ENCODE peak calls at places on chromosomes 4 and X, in five cellular contexts. U is HepG2, C is K562, M is H1, O is GM12878. N is an unnamed sample.

GRCh38 chrX:10098235-10098819 is 58.4 kb upstream of the CLCN4 start:
- DNase-seq in O (peak), U (no peak), M (no peak), C (no peak), N (no peak)

GRCh38 chr4:177118596-177118995 is 191.1 kb upstream of the NEIL3 start:
- DNase-seq in U (no peak), C (no peak), M (no peak), O (no peak), N (no peak)

GRCh38 chr4:70269674-70270073 is 27.3 kb downstream of the CSN3 start:
- DNase-seq in M (no peak), U (peak), C (no peak), O (no peak), N (peak)

GRCh38 chr4:628821-629635 is 3.7 kb downstream of the PDE6B start:
- DNase-seq in U (no peak), C (no peak), M (no peak), O (no peak), N (no peak)

GRCh38 chr4:181364504-181364903 is 878.7 kb upstream of the TENM3 start:
- DNase-seq in O (no peak), U (no peak), M (no peak), C (no peak), N (no peak)

GRCh38 chrX:45068555-45068954 is 132.1 kb downstream of the DIPK2B start:
- DNase-seq in M (no peak), C (no peak), O (no peak), U (no peak), N (no peak)

GRCh38 chr4:3302164-3302785 is 9.5 kb downstream of the RGS12 start:
- DNase-seq in M (no peak), O (peak), U (no peak), C (no peak), N (no peak)

GRCh38 chr4:104879367-104879766 is 267.3 kb upstream of the TET2 start:
- DNase-seq in M (no peak), O (no peak), C (no peak), U (no peak), N (no peak)

GRCh38 chrX:68488657-68489056 is 10.2 kb upstream of the YIPF6 start:
- DNase-seq in U (peak), C (no peak), M (no peak), O (no peak), N (no peak)

GRCh38 chr4:146957252-146957651 is 11.6 kb upstream of the TTC29 start:
- DNase-seq in U (no peak), O (no peak), M (no peak), C (no peak), N (no peak)

GRCh38 chr4:8048856-8049686 is 109.4 kb upstream of the AFAP1 start:
- DNase-seq in U (no peak), C (no peak), O (no peak), M (no peak), N (no peak)

GRCh38 chr4:174764105-174764729 is 64.8 kb downstream of the GLRA3 start:
- DNase-seq in O (no peak), C (peak), M (no peak), U (peak), N (peak)

GRCh38 chr4:5474756-5475155 is 233.6 kb downstream of the EVC2 start:
- DNase-seq in M (no peak), O (no peak), U (no peak), C (no peak), N (no peak)

GRCh38 chrX:283115-283845 is 2.1 kb downstream of the PLCXD1 start:
- DNase-seq in C (peak), M (peak), U (no peak), O (peak), N (peak)

DNA sequence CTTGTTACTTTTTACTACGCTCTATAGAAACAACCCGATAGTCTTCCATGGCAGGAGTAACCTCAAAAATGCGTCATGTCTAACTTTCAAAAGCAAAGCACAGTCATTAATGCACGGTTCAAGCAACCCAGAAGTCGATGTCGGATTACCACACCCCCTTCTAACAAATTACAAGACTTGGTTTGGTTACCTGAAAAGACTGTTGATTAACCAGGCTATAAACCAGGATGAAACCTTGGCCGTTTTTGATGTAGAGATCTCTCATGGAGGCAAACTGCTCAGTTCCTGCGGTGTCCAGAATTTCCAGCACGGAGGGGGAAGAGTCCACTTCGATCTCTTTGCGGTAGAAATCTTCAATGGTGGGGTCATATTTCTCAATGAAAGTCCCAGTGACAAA is 2.4 kb downstream of the RAP2C start:
- DNase-seq in O (no peak), M (no peak), U (no peak), C (no peak), N (no peak)
- TF ChIP-seq YY1 in O (no peak), M (no peak), U (no peak), C (no peak), N (no peak)

GRCh38 chrX:40167240-40168182 is 69.8 kb upstream of the BCOR start:
- DNase-seq in U (no peak), C (peak), M (peak), O (no peak), N (no peak)
- TF ChIP-seq SP1 in U (no peak), C (no peak), M (peak), O (no peak), N (no peak)

GRCh38 chr4:88802138-88802537 is 104.5 kb upstream of the NAP1L5 start:
- DNase-seq in C (no peak), U (no peak), M (no peak), O (no peak), N (no peak)
- H3K4me3 ChIP-seq in C (no peak), U (no peak), M (no peak), O (no peak), N (no peak)

GRCh38 chr4:98691588-98691987 is 33.2 kb upstream of the TSPAN5 start:
- DNase-seq in M (no peak), U (no peak), C (no peak), O (no peak), N (no peak)

GRCh38 chr4:98692411-98692810 is 34.0 kb upstream of the TSPAN5 start:
- DNase-seq in M (no peak), O (no peak), C (no peak), U (no peak), N (no peak)

GRCh38 chr4:98687876-98688275 is 29.5 kb upstream of the TSPAN5 start:
- DNase-seq in C (no peak), U (no peak), M (no peak), O (no peak), N (no peak)

GRCh38 chr4:98688416-98689290 is 30.2 kb upstream of the TSPAN5 start:
- DNase-seq in O (no peak), C (peak), M (no peak), U (peak), N (peak)

GRCh38 chr4:98689507-98690174 is 31.2 kb upstream of the TSPAN5 start:
- DNase-seq in C (no peak), M (no peak), U (no peak), O (no peak), N (no peak)
- TF ChIP-seq YY1 in C (no peak), M (no peak), U (no peak), O (no peak), N (no peak)

GRCh38 chr4:20832821-20833220 is 132.6 kb downstream of the PACRGL start:
- DNase-seq in C (no peak), O (no peak), M (no peak), U (no peak), N (no peak)
- TF ChIP-seq SP1 in C (no peak), O (no peak), M (no peak), U (no peak), N (no peak)

GRCh38 chr4:183588169-183588675 is 70.8 kb downstream of the RWDD4 start:
- DNase-seq in M (no peak), C (no peak), O (no peak), U (no peak), N (no peak)
- H3K4me3 ChIP-seq in M (no peak), C (no peak), O (no peak), U (no peak), N (no peak)

GRCh38 chr4:40255722-40256281 is 59.0 kb downstream of the RHOH start:
- DNase-seq in M (no peak), C (no peak), U (peak), O (no peak), N (peak)
- TF ChIP-seq YY1 in M (no peak), C (no peak), U (no peak), O (no peak), N (peak)

GRCh38 chrX:54807524-54808108 is at the start of gene MAGED2:
- DNase-seq in U (no peak), O (no peak), M (no peak), C (peak), N (no peak)
- TF ChIP-seq SP1 in U (no peak), O (no peak), M (no peak), C (no peak), N (no peak)

GRCh38 chrX:20352935-20353336 is 86.2 kb upstream of the RPS6KA3 start:
- DNase-seq in O (peak), U (no peak), C (no peak), M (no peak), N (no peak)
- H3K4me3 ChIP-seq in O (no peak), U (no peak), C (no peak), M (no peak), N (no peak)